ENCODE peak calls at places on chromosome 12, in eight cellular contexts. One of them, this sample, is unnamed.

GRCh38 chr12:112096070-112096469 is 12.5 kb downstream of the NAA25 start:
- DNase-seq in PC-3: no peak
- DNase-seq in GM23248: no peak
- DNase-seq in SK-N-SH: no peak
- DNase-seq in HCT116: no peak
- DNase-seq in OCI-LY7: no peak
- DNase-seq in MM.1S: no peak
- DNase-seq in GM23338: no peak
- DNase-seq in this sample: no peak

GRCh38 chr12:19030603-19031002 is 98.9 kb upstream of the PLEKHA5 start:
- DNase-seq in HCT116: no peak
- DNase-seq in SK-N-SH: no peak
- DNase-seq in GM23248: peak; percentile 19
- DNase-seq in OCI-LY7: no peak
- DNase-seq in PC-3: peak; percentile 44
- DNase-seq in MM.1S: no peak
- DNase-seq in GM23338: no peak
- DNase-seq in this sample: no peak

GRCh38 chr12:26244503-26244902 is 49.1 kb downstream of the SSPN start:
- DNase-seq in GM23338: no peak
- DNase-seq in SK-N-SH: no peak
- DNase-seq in HCT116: no peak
- DNase-seq in OCI-LY7: no peak
- DNase-seq in GM23248: no peak
- DNase-seq in MM.1S: no peak
- DNase-seq in PC-3: no peak
- DNase-seq in this sample: no peak

GRCh38 chr12:461425-461824 is 1.7 kb downstream of the B4GALNT3 start:
- DNase-seq in OCI-LY7: no peak
- DNase-seq in HCT116: no peak
- DNase-seq in PC-3: no peak
- DNase-seq in MM.1S: no peak
- DNase-seq in GM23338: no peak
- DNase-seq in GM23248: no peak
- DNase-seq in SK-N-SH: no peak
- DNase-seq in this sample: peak; percentile 56

GRCh38 chr12:47896633-47897032 is 8.2 kb downstream of the VDR start:
- DNase-seq in GM23338: peak; percentile 16
- DNase-seq in SK-N-SH: no peak
- DNase-seq in GM23248: no peak
- DNase-seq in PC-3: peak; percentile 96
- DNase-seq in HCT116: no peak
- DNase-seq in OCI-LY7: no peak
- DNase-seq in MM.1S: no peak
- DNase-seq in this sample: no peak

GRCh38 chr12:77796775-77797174 is 33.9 kb upstream of the NAV3 start:
- DNase-seq in GM23338: no peak
- DNase-seq in MM.1S: no peak
- DNase-seq in HCT116: no peak
- DNase-seq in GM23248: peak; percentile 41
- DNase-seq in SK-N-SH: no peak
- DNase-seq in OCI-LY7: no peak
- DNase-seq in PC-3: peak; percentile 70
- DNase-seq in this sample: no peak

GRCh38 chr12:82456633-82457032 is 98.3 kb downstream of the METTL25 start:
- DNase-seq in OCI-LY7: no peak
- DNase-seq in MM.1S: no peak
- DNase-seq in PC-3: no peak
- DNase-seq in SK-N-SH: no peak
- DNase-seq in HCT116: no peak
- DNase-seq in GM23248: no peak
- DNase-seq in GM23338: no peak
- DNase-seq in this sample: no peak

GRCh38 chr12:123840765-123841425 is 78.8 kb downstream of the DNAH10 start:
- DNase-seq in SK-N-SH: no peak
- DNase-seq in OCI-LY7: no peak
- DNase-seq in MM.1S: no peak
- DNase-seq in GM23248: no peak
- DNase-seq in GM23338: no peak
- DNase-seq in PC-3: no peak
- DNase-seq in HCT116: no peak
- DNase-seq in this sample: no peak

GRCh38 chr12:100842156-100842555 is 47.6 kb downstream of the ANO4 start:
- DNase-seq in MM.1S: no peak
- DNase-seq in GM23338: no peak
- DNase-seq in GM23248: no peak
- DNase-seq in PC-3: no peak
- DNase-seq in HCT116: no peak
- DNase-seq in OCI-LY7: no peak
- DNase-seq in SK-N-SH: no peak
- DNase-seq in this sample: no peak

GRCh38 chr12:3604750-3605638 is 114.0 kb downstream of the PRMT8 start:
- DNase-seq in HCT116: no peak
- DNase-seq in PC-3: peak; percentile 53
- DNase-seq in OCI-LY7: no peak
- DNase-seq in SK-N-SH: peak; percentile 79
- DNase-seq in MM.1S: no peak
- DNase-seq in GM23248: no peak
- DNase-seq in GM23338: peak; percentile 67
- DNase-seq in this sample: no peak

GRCh38 chr12:96314723-96315122 is 85.5 kb downstream of the CDK17 start:
- DNase-seq in OCI-LY7: no peak
- DNase-seq in GM23248: no peak
- DNase-seq in SK-N-SH: no peak
- DNase-seq in PC-3: no peak
- DNase-seq in MM.1S: no peak
- DNase-seq in GM23338: no peak
- DNase-seq in HCT116: no peak
- DNase-seq in this sample: no peak

GRCh38 chr12:101892794-101893193 is 15.4 kb downstream of the DRAM1 start:
- DNase-seq in GM23338: no peak
- DNase-seq in MM.1S: no peak
- DNase-seq in GM23248: no peak
- DNase-seq in HCT116: no peak
- DNase-seq in PC-3: no peak
- DNase-seq in SK-N-SH: no peak
- DNase-seq in OCI-LY7: no peak
- DNase-seq in this sample: no peak

GRCh38 chr12:8609061-8609570 is 3.5 kb downstream of the AICDA start:
- DNase-seq in PC-3: peak; percentile 44
- DNase-seq in SK-N-SH: peak; percentile 59
- DNase-seq in HCT116: peak; percentile 35
- DNase-seq in GM23338: peak; percentile 66
- DNase-seq in GM23248: peak; percentile 66
- DNase-seq in MM.1S: no peak
- DNase-seq in OCI-LY7: peak; percentile 67
- DNase-seq in this sample: peak; percentile 60

GRCh38 chr12:78711954-78712353 is 152.6 kb upstream of the SYT1 start:
- DNase-seq in HCT116: no peak
- DNase-seq in GM23338: no peak
- DNase-seq in SK-N-SH: no peak
- DNase-seq in OCI-LY7: no peak
- DNase-seq in MM.1S: peak; percentile 48
- DNase-seq in PC-3: no peak
- DNase-seq in GM23248: no peak
- DNase-seq in this sample: no peak

GRCh38 chr12:98594050-98594853 is 766 bp downstream of the SLC25A3 start:
- DNase-seq in GM23338: peak; percentile 15
- DNase-seq in MM.1S: peak; percentile 21
- DNase-seq in HCT116: no peak
- DNase-seq in SK-N-SH: peak; percentile 36
- DNase-seq in PC-3: peak; percentile 14
- DNase-seq in GM23248: peak; percentile 71
- DNase-seq in OCI-LY7: peak; percentile 33
- DNase-seq in this sample: peak; percentile 59

GRCh38 chr12:11727133-11727664 is 77.7 kb downstream of the ETV6 start:
- DNase-seq in SK-N-SH: no peak
- DNase-seq in HCT116: no peak
- DNase-seq in GM23248: no peak
- DNase-seq in MM.1S: no peak
- DNase-seq in GM23338: no peak
- DNase-seq in OCI-LY7: peak; percentile 84
- DNase-seq in PC-3: no peak
- DNase-seq in this sample: no peak

GRCh38 chr12:131856366-131857097 is 28.3 kb downstream of the MMP17 start:
- DNase-seq in GM23248: no peak
- DNase-seq in PC-3: no peak
- DNase-seq in OCI-LY7: no peak
- DNase-seq in HCT116: no peak
- DNase-seq in GM23338: no peak
- DNase-seq in SK-N-SH: no peak
- DNase-seq in MM.1S: no peak
- DNase-seq in this sample: no peak

GRCh38 chr12:95511962-95512361 is 38.0 kb downstream of the METAP2 start:
- DNase-seq in HCT116: no peak
- DNase-seq in GM23248: no peak
- DNase-seq in PC-3: no peak
- DNase-seq in OCI-LY7: no peak
- DNase-seq in SK-N-SH: no peak
- DNase-seq in GM23338: no peak
- DNase-seq in MM.1S: no peak
- DNase-seq in this sample: no peak

GRCh38 chr12:57887631-57888406 is 41.3 kb upstream of the CTDSP2 start:
- DNase-seq in SK-N-SH: peak; percentile 77
- DNase-seq in HCT116: no peak
- DNase-seq in MM.1S: no peak
- DNase-seq in GM23338: peak; percentile 57
- DNase-seq in GM23248: peak; percentile 75
- DNase-seq in OCI-LY7: no peak
- DNase-seq in PC-3: peak; percentile 53
- DNase-seq in this sample: no peak

GRCh38 chr12:3646561-3647241 is 106.2 kb downstream of the CRACR2A start:
- DNase-seq in GM23248: no peak
- DNase-seq in HCT116: no peak
- DNase-seq in MM.1S: no peak
- DNase-seq in PC-3: no peak
- DNase-seq in SK-N-SH: no peak
- DNase-seq in GM23338: no peak
- DNase-seq in OCI-LY7: peak; percentile 4
- DNase-seq in this sample: no peak

GRCh38 chr12:114817491-114818440 is 133.8 kb upstream of the TBX3 start:
- DNase-seq in SK-N-SH: no peak
- DNase-seq in OCI-LY7: no peak
- DNase-seq in GM23338: no peak
- DNase-seq in GM23248: no peak
- DNase-seq in MM.1S: no peak
- DNase-seq in PC-3: no peak
- DNase-seq in HCT116: no peak
- DNase-seq in this sample: no peak

DNA sequence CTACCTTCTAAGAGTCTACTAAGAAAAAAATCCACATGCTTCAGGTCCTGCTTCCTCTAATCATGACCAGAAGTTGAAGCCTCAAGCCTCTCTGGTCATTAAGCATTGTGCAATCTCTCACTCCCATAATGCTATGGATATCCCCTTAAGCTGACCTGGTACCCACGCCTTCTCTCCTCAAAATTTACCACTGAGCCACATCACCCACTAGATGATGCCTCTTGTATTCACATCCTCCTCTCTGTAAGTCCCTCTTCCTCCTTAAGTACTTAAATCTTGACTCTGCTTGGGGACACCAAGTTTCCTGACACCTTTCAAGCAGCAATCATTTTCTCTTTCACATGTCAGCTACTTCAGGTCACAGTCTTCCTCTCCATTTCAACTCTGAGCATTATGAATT is 9.8 kb downstream of the GALNT4 start:
- DNase-seq in MM.1S: peak; percentile 23
- DNase-seq in PC-3: no peak
- DNase-seq in GM23248: no peak
- DNase-seq in GM23338: no peak
- DNase-seq in OCI-LY7: no peak
- DNase-seq in SK-N-SH: no peak
- DNase-seq in HCT116: no peak
- DNase-seq in this sample: no peak
- TF ChIP-seq EZH2phosphoT487 in MM.1S: no peak
- TF ChIP-seq EZH2phosphoT487 in PC-3: no peak
- TF ChIP-seq EZH2phosphoT487 in GM23248: no peak
- TF ChIP-seq EZH2phosphoT487 in GM23338: no peak
- TF ChIP-seq EZH2phosphoT487 in OCI-LY7: no peak
- TF ChIP-seq EZH2phosphoT487 in SK-N-SH: no peak
- TF ChIP-seq EZH2phosphoT487 in HCT116: no peak
- TF ChIP-seq EZH2phosphoT487 in this sample: no peak

DNA sequence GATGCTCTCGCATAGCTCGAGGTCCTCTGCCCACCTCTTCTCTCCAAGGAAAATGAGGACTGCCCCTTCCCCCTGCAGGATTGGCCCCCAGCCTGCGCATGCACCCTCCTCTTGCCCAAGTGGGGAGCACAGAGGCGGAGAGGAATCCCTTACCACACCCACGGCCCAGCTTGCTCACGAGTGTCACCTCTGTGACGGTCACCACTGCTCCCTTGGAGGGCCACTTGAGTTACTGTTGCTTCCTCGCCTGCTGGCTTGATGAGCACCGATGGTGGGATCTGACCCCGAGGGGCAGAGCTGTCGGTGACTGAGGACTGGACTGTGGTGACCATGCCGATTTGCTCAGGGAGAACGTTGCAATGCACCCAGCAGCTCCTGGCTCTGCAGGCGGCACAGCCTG is 41.7 kb downstream of the FOXN4 start:
- DNase-seq in PC-3: no peak
- DNase-seq in OCI-LY7: no peak
- DNase-seq in GM23248: no peak
- DNase-seq in GM23338: no peak
- DNase-seq in HCT116: no peak
- DNase-seq in SK-N-SH: no peak
- DNase-seq in MM.1S: no peak
- DNase-seq in this sample: no peak
- H3K27ac ChIP-seq in PC-3: no peak overlapping the region
- H3K27ac ChIP-seq in OCI-LY7: no peak overlapping the region
- H3K27ac ChIP-seq in GM23248: no peak overlapping the region
- H3K27ac ChIP-seq in GM23338: no peak overlapping the region
- H3K27ac ChIP-seq in HCT116: no peak overlapping the region
- H3K27ac ChIP-seq in SK-N-SH: no peak overlapping the region
- H3K27ac ChIP-seq in MM.1S: no peak overlapping the region
- H3K27ac ChIP-seq in this sample: no peak overlapping the region

DNA sequence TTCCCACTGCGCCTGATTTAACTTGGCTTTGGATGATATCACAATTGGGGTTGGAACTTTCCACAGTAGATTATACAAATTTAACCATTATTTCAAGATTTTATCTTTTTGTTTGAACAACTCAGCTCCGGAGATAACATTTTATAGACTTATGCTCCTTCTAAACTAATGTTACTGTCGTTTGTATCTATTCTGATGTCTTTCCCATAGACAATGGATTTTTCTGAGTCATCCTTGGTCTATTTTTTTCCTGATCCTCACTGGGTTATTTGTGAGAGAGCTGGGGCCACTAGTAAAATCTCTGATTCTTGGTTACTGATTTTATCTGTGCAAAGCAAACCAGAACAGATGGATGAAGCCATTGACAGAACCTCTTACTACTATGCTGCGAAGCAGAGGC is 175.1 kb downstream of the SLC38A4 start:
- DNase-seq in GM23338: no peak
- DNase-seq in GM23248: no peak
- DNase-seq in HCT116: no peak
- DNase-seq in SK-N-SH: no peak
- DNase-seq in PC-3: peak; percentile 39
- DNase-seq in MM.1S: no peak
- DNase-seq in OCI-LY7: no peak
- DNase-seq in this sample: no peak
- H2AFZ ChIP-seq in GM23338: no peak overlapping the region
- H2AFZ ChIP-seq in GM23248: no peak overlapping the region
- H2AFZ ChIP-seq in HCT116: no peak overlapping the region
- H2AFZ ChIP-seq in SK-N-SH: no peak overlapping the region
- H2AFZ ChIP-seq in PC-3: no peak overlapping the region
- H2AFZ ChIP-seq in MM.1S: no peak overlapping the region
- H2AFZ ChIP-seq in OCI-LY7: no peak overlapping the region
- H2AFZ ChIP-seq in this sample: no peak overlapping the region

GRCh38 chr12:54390176-54390667 is 5.7 kb upstream of the ZNF385A start:
- DNase-seq in GM23248: no peak
- DNase-seq in SK-N-SH: no peak
- DNase-seq in MM.1S: no peak
- DNase-seq in PC-3: no peak
- DNase-seq in HCT116: no peak
- DNase-seq in OCI-LY7: no peak
- DNase-seq in GM23338: peak; percentile 52
- DNase-seq in this sample: no peak
- TF ChIP-seq EZH2phosphoT487 in GM23248: no peak
- TF ChIP-seq EZH2phosphoT487 in SK-N-SH: no peak
- TF ChIP-seq EZH2phosphoT487 in MM.1S: no peak
- TF ChIP-seq EZH2phosphoT487 in PC-3: no peak
- TF ChIP-seq EZH2phosphoT487 in HCT116: no peak
- TF ChIP-seq EZH2phosphoT487 in OCI-LY7: no peak
- TF ChIP-seq EZH2phosphoT487 in GM23338: no peak
- TF ChIP-seq EZH2phosphoT487 in this sample: no peak